ENCODE peak calls at places on chromosomes 11 and 22, in ten cellular contexts. A, C, F, N, E, B, S, W, V and L are unnamed samples.
A peak's percentile ranks its signal among the peaks of the same experiment; 100 is the strongest.

GRCh38 chr11:112588252-112588668 is 327.6 kb upstream of the PLET1 start:
- DNase-seq in A (peak; percentile 94), W (peak; percentile 83), V (no peak), B (no peak), N (peak; percentile 44), E (peak; percentile 61), S (peak; percentile 63), C (peak; percentile 44), F (peak; percentile 59), L (peak; percentile 92)

GRCh38 chr11:17559341-17560087 is 12.5 kb downstream of the OTOG start:
- DNase-seq in F (no peak), V (no peak), S (no peak), B (peak; percentile 22), C (no peak), N (peak; percentile 17), A (no peak), W (no peak), E (no peak), L (no peak)

GRCh38 chr11:112795142-112795815 is 165.9 kb upstream of the NCAM1 start:
- DNase-seq in A (peak; percentile 84), E (peak; percentile 35), W (peak; percentile 38), B (no peak), V (no peak), C (peak; percentile 30), N (no peak), S (no peak), F (peak; percentile 73), L (no peak)

GRCh38 chr22:46777609-46777970 is 15.1 kb downstream of the TBC1D22A start:
- DNase-seq in V (no peak), W (no peak), A (no peak), N (peak; percentile 47), F (no peak), B (no peak), C (no peak), S (no peak), E (peak; percentile 43), L (no peak)

GRCh38 chr11:68692115-68692514 is 7.8 kb downstream of the GAL start:
- DNase-seq in A (no peak), C (no peak), S (no peak), N (no peak), V (peak; percentile 68), B (no peak), F (no peak), E (no peak), W (no peak), L (no peak)

GRCh38 chr11:65442952-65443351 is 20.4 kb downstream of the NEAT1 start:
- DNase-seq in V (no peak), F (no peak), C (no peak), W (no peak), A (no peak), N (no peak), B (no peak), S (peak; percentile 19), E (no peak), L (peak; percentile 37)

GRCh38 chr22:26460202-26460601 is 23.4 kb downstream of the HPS4 start:
- DNase-seq in S (peak; percentile 23), V (no peak), W (no peak), C (no peak), F (no peak), N (no peak), A (no peak), E (no peak), B (no peak), L (no peak)

GRCh38 chr11:44133335-44133946 is 38.0 kb downstream of the EXT2 start:
- DNase-seq in V (no peak), B (no peak), F (peak; percentile 39), A (peak; percentile 75), S (no peak), W (no peak), C (no peak), E (no peak), N (no peak), L (no peak)

GRCh38 chr11:22192642-22193347 is at the start of gene ANO5:
- DNase-seq in W (no peak), B (peak; percentile 56), C (peak; percentile 74), V (peak; percentile 77), S (peak; percentile 27), A (peak; percentile 81), F (peak; percentile 47), N (peak; percentile 64), E (peak; percentile 78), L (no peak)

GRCh38 chr11:118953265-118953664 is 2.8 kb upstream of the UPK2 start:
- DNase-seq in B (no peak), F (peak; percentile 39), E (no peak), N (no peak), W (no peak), A (peak; percentile 92), V (no peak), C (no peak), S (no peak), L (no peak)

GRCh38 chr22:41216984-41217383 is 11.9 kb downstream of the L3MBTL2 start:
- DNase-seq in A (no peak), V (no peak), B (no peak), S (no peak), F (no peak), E (no peak), C (no peak), W (no peak), N (peak; percentile 67), L (no peak)

GRCh38 chr22:22048981-22049531 is 66.5 kb upstream of the TOP3B start:
- DNase-seq in E (no peak), W (no peak), N (no peak), V (no peak), B (no peak), F (no peak), S (no peak), C (no peak), A (no peak), L (peak; percentile 60)

GRCh38 chr11:17475666-17476316 is 854 bp downstream of the ABCC8 start:
- DNase-seq in S (no peak), N (no peak), E (no peak), B (no peak), F (no peak), C (no peak), W (no peak), V (no peak), A (peak; percentile 57), L (no peak)

GRCh38 chr11:94450061-94450460 is 43.6 kb downstream of the MRE11 start:
- DNase-seq in A (no peak), W (no peak), B (no peak), S (no peak), C (no peak), E (no peak), N (no peak), F (no peak), V (no peak), L (no peak)

DNA sequence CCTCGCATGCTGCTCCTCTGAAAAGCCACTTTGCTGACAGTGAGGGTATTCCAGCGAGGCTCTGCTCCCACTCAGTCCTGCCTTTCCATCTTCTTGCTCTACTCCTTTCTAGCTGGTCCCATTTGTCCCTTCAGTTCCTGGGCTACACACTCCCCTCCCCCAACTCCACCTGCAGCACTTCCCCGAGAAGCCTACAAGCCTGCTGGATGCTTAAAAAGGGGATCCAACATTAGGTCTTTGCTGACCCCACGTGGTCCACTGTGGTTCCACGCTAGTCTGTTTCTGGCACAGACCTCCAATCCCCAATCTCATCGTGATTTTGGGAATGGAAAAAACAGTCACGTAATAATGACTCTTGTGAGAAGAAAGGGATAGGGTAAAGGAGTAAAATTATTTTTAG is 121.6 kb upstream of the SNX19 start:
- DNase-seq in N (no peak), C (no peak), A (peak; percentile 24), S (no peak), W (no peak), V (no peak), F (no peak), B (no peak), E (no peak), L (peak; percentile 60)
- TF ChIP-seq CTCF in N (no peak), C (no peak), A (peak; percentile 55), S (no peak), W (peak; percentile 3), V (no peak), F (no peak), B (no peak), E (no peak), L (no peak)

GRCh38 chr22:32572741-32573140 is 98.1 kb downstream of the FBXO7 start:
- DNase-seq in C (no peak), N (no peak), E (no peak), S (no peak), W (no peak), A (no peak), F (peak; percentile 36), B (no peak), V (peak; percentile 41), L (no peak)

GRCh38 chr22:32571764-32572163 is 97.2 kb downstream of the FBXO7 start:
- DNase-seq in E (no peak), F (no peak), A (no peak), W (no peak), N (no peak), B (no peak), S (no peak), C (no peak), V (peak; percentile 49), L (no peak)

GRCh38 chr22:32574397-32574796 is 99.8 kb downstream of the FBXO7 start:
- DNase-seq in N (no peak), C (no peak), A (no peak), B (no peak), E (no peak), W (no peak), F (no peak), S (no peak), V (peak; percentile 38), L (no peak)

GRCh38 chr22:32574957-32575893 is 100.6 kb downstream of the FBXO7 start:
- DNase-seq in W (no peak), S (peak; percentile 46), N (no peak), V (peak; percentile 64), A (peak; percentile 12), E (no peak), B (no peak), C (no peak), F (no peak), L (no peak)

DNA sequence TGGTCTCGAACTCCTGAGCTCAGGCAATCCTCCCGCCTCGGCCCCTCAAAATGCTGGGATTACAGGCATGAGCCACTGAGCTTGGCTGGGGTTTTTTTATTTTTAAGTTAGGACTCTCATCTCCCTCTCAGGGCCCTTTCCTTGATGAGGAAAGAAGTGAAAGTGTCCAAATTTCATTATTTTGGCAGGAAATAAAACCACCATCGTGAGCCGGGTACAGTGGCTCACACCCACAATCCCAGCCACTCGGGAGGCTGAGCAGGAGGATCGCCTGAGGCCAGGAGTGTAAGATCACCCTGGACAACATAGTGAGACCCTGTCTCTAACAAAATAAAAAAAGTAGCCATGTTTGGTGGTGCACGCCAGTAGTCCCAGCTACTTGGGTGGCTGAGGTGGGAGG is 99.4 kb downstream of the FBXO7 start:
- DNase-seq in E (no peak), V (peak; percentile 60), W (no peak), F (no peak), A (no peak), C (no peak), N (no peak), B (no peak), S (no peak), L (no peak)
- TF ChIP-seq POLR2AphosphoS5 in E (no peak), V (no peak), W (no peak), F (no peak), A (no peak), C (no peak), N (no peak), B (no peak), S (no peak), L (no peak)

GRCh38 chr11:124752471-124753100 is 531 bp upstream of the VSIG2 start:
- DNase-seq in W (no peak), V (no peak), A (peak; percentile 60), B (no peak), S (no peak), N (no peak), F (no peak), C (no peak), E (no peak), L (no peak)
- H3K27ac ChIP-seq in W (no peak overlapping the region), V (no peak overlapping the region), A (no peak overlapping the region), B (no peak overlapping the region), S (no peak overlapping the region), N (peak overlapping the region; percentile 82), F (no peak overlapping the region), C (peak overlapping the region; percentile 85), E (peak overlapping the region; percentile 91), L (no peak overlapping the region)

GRCh38 chr22:32466496-32466895 is 2.2 kb upstream of the BPIFC start:
- DNase-seq in A (no peak), S (no peak), C (no peak), E (no peak), W (no peak), N (no peak), F (no peak), V (no peak), B (no peak), L (peak; percentile 19)
- TF ChIP-seq CTCF in A (no peak), S (no peak), C (no peak), E (no peak), W (no peak), N (no peak), F (no peak), V (no peak), B (no peak), L (no peak)